ENCODE peak calls at places on chromosomes 2 and 18, in four cellular contexts. E is H1, H is HepG2, Q is GM12878. O is an unnamed sample.

GRCh38 chr2:147025611-147026010 is 819.2 kb upstream of the ACVR2A start:
- DNase-seq in E (no peak), H (no peak), Q (no peak), O (no peak)

GRCh38 chr2:43676322-43677050 is at the start of gene C1GALT1C1L:
- DNase-seq in E (no peak), H (peak; percentile 22), Q (no peak), O (no peak)

GRCh38 chr2:204109681-204110080 is 173.1 kb downstream of the ICOS start:
- DNase-seq in E (no peak), H (no peak), Q (no peak), O (no peak)

GRCh38 chr2:49770919-49771318 is 616.6 kb upstream of the FSHR start:
- DNase-seq in E (peak; percentile 87), H (peak; percentile 53), Q (no peak), O (peak; percentile 72)

GRCh38 chr2:95268208-95269035 is 5.8 kb upstream of the PROM2 start:
- DNase-seq in E (peak; percentile 17), H (no peak), Q (no peak), O (no peak)

GRCh38 chr2:166961933-166962332 is 73.7 kb downstream of the XIRP2 start:
- DNase-seq in E (no peak), H (no peak), Q (no peak), O (no peak)

GRCh38 chr2:101818531-101819451 is 121.3 kb downstream of the MAP4K4 start:
- DNase-seq in E (no peak), H (peak; percentile 84), Q (no peak), O (no peak)

GRCh38 chr18:23553887-23554286 is 32.4 kb downstream of the NPC1 start:
- DNase-seq in E (no peak), H (no peak), Q (no peak), O (no peak)

GRCh38 chr2:38866773-38867443 is 8.8 kb downstream of the DHX57 start:
- DNase-seq in E (no peak), H (no peak), Q (no peak), O (no peak)

GRCh38 chr18:48671561-48671945 is 132.7 kb downstream of the CTIF start:
- DNase-seq in E (no peak), H (no peak), Q (no peak), O (no peak)

GRCh38 chr18:63301458-63301857 is 18.1 kb downstream of the BCL2 start:
- DNase-seq in E (no peak), H (no peak), Q (no peak), O (no peak)
- H3K4me1 ChIP-seq in E (peaks cover 4% of the 10 kb centered on the region), H (no peaks in the 10 kb centered on the region), Q (peaks cover 51% of the 10 kb centered on the region), O (no peaks in the 10 kb centered on the region)

GRCh38 chr18:2411381-2411977 is 159.8 kb downstream of the METTL4 start:
- DNase-seq in E (no peak), H (no peak), Q (no peak), O (no peak)
- TF ChIP-seq SUZ12 in E (no peak), H (no peak), Q (no peak), O (no peak)

DNA sequence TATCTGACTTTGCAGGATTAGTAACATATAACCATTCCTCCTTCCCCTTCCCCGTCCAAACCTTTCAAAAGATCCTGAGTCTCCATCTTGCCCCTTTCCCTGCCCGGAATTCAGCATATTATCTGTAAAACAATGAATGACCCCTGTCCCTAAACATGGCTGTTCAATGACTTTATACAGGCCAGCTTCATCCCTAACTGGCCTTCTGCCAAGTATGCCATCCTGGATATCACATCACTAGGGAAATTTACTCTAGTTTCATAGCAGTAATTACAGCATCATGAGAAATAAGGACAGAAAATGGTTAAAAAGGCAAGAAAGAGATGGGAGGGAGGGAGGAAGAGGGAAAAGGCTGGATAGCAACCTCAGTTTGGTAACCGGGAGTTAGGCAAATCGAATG is 4.4 kb downstream of the MBOAT2 start:
- DNase-seq in E (no peak), H (no peak), Q (no peak), O (no peak)
- H3K4me3 ChIP-seq in E (no peak overlapping the region), H (no peak overlapping the region), Q (no peak overlapping the region), O (no peak overlapping the region)

DNA sequence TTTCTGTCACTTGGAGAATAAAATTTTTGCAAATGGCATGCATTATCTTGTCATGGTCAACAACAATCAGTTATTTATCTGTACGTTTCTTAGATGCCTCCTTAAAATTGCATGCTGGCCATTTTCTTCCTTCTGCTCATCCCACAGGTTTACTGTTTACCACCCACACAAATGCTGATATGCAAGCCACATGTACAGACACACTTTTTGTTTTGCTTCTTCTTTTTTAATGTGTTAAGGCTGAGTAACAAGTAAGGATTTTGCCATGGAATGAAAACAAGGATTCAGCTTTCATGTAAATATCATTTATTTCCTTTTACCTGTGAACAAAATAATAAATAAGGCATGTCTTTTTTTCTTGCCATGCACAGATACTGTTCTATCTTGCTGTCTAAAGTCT is 1077.1 kb upstream of the ZEB2 start:
- DNase-seq in E (no peak), H (no peak), Q (no peak), O (no peak)
- H3K4me1 ChIP-seq in E (no peaks in the 10 kb centered on the region), H (no peaks in the 10 kb centered on the region), Q (peaks cover 18% of the 10 kb centered on the region), O (no peaks in the 10 kb centered on the region)

GRCh38 chr2:63261222-63261621 is 210.6 kb downstream of the OTX1 start:
- DNase-seq in E (no peak), H (no peak), Q (no peak), O (no peak)

DNA sequence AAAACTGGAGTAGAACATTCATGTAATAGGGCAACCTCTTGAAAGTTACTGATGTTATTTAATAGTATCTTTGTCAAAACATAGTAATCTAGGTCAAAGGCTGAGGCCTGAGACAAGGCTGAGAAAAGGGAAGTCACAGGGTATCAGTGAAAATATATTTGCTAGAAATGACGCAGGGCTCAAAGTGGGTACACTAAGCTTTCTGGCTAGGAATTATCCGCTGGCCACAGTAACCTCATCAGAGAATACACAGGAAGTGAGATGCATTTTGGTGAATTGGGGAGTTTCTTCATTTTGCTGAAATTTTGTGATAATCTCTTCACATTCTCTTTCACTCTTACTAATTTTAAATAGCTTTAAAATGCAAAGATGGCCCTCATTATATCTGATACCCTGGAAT is 206.8 kb downstream of the OTX1 start:
- DNase-seq in E (no peak), H (no peak), Q (peak; percentile 43), O (no peak)
- TF ChIP-seq SUZ12 in E (no peak), H (no peak), Q (no peak), O (no peak)

GRCh38 chr18:80179857-80180558 is 67.3 kb downstream of the PARD6G start:
- DNase-seq in E (no peak), H (no peak), Q (no peak), O (no peak)
- H3K4me3 ChIP-seq in E (no peak overlapping the region), H (no peak overlapping the region), Q (no peak overlapping the region), O (no peak overlapping the region)

O was measured in NT2/D1.